ENCODE peak calls at places on chromosomes 2 and 18, in six cellular contexts. One of them, this sample, is unnamed.

GRCh38 chr2:20135631-20136050 is 84.2 kb upstream of the LAPTM4A start:
- DNase-seq in transverse colon: peak; percentile 78
- DNase-seq in A549: peak; percentile 71
- DNase-seq in sigmoid colon: peak; percentile 72
- DNase-seq in stomach: peak; percentile 85
- DNase-seq in HepG2: peak; percentile 74
- DNase-seq in this sample: peak; percentile 24

GRCh38 chr2:75066121-75066520 is 107.7 kb downstream of the POLE4 start:
- DNase-seq in transverse colon: no peak
- DNase-seq in A549: no peak
- DNase-seq in sigmoid colon: no peak
- DNase-seq in stomach: no peak
- DNase-seq in HepG2: no peak
- DNase-seq in this sample: no peak

GRCh38 chr2:210440206-210440605 is 36.4 kb downstream of the LANCL1 start:
- DNase-seq in transverse colon: no peak
- DNase-seq in A549: no peak
- DNase-seq in sigmoid colon: no peak
- DNase-seq in stomach: no peak
- DNase-seq in HepG2: no peak
- DNase-seq in this sample: no peak

GRCh38 chr2:44844651-44845270 is 96.7 kb upstream of the SIX3 start:
- DNase-seq in transverse colon: no peak
- DNase-seq in A549: no peak
- DNase-seq in sigmoid colon: no peak
- DNase-seq in stomach: no peak
- DNase-seq in HepG2: no peak
- DNase-seq in this sample: no peak

GRCh38 chr2:38719706-38720105 is 31.5 kb downstream of the SRSF7 start:
- DNase-seq in transverse colon: no peak
- DNase-seq in A549: no peak
- DNase-seq in sigmoid colon: no peak
- DNase-seq in stomach: no peak
- DNase-seq in HepG2: no peak
- DNase-seq in this sample: no peak

GRCh38 chr2:6510547-6510946 is 355.2 kb downstream of the CMPK2 start:
- DNase-seq in transverse colon: no peak
- DNase-seq in A549: no peak
- DNase-seq in sigmoid colon: no peak
- DNase-seq in stomach: no peak
- DNase-seq in HepG2: no peak
- DNase-seq in this sample: no peak

GRCh38 chr2:240571314-240571973 is 3.2 kb downstream of the RNPEPL1 start:
- DNase-seq in transverse colon: peak; percentile 4
- DNase-seq in A549: no peak
- DNase-seq in sigmoid colon: peak; percentile 55
- DNase-seq in stomach: no peak
- DNase-seq in HepG2: no peak
- DNase-seq in this sample: no peak

GRCh38 chr2:71256421-71256820 is 29.5 kb upstream of the PAIP2B start:
- DNase-seq in transverse colon: no peak
- DNase-seq in A549: no peak
- DNase-seq in sigmoid colon: no peak
- DNase-seq in stomach: no peak
- DNase-seq in HepG2: no peak
- DNase-seq in this sample: no peak

GRCh38 chr2:19916385-19916784 is 14.6 kb upstream of the TTC32 start:
- DNase-seq in transverse colon: no peak
- DNase-seq in A549: no peak
- DNase-seq in sigmoid colon: no peak
- DNase-seq in stomach: no peak
- DNase-seq in HepG2: no peak
- DNase-seq in this sample: no peak

GRCh38 chr2:128410035-128410757 is 91.5 kb upstream of the HS6ST1 start:
- DNase-seq in transverse colon: no peak
- DNase-seq in A549: no peak
- DNase-seq in sigmoid colon: no peak
- DNase-seq in stomach: no peak
- DNase-seq in HepG2: no peak
- DNase-seq in this sample: no peak

GRCh38 chr2:102520009-102520408 is 47.0 kb downstream of the SLC9A4 start:
- DNase-seq in transverse colon: peak; percentile 25
- DNase-seq in A549: peak; percentile 14
- DNase-seq in sigmoid colon: no peak
- DNase-seq in stomach: peak; percentile 47
- DNase-seq in HepG2: peak; percentile 56
- DNase-seq in this sample: no peak

GRCh38 chr2:42048318-42049251 is 764 bp downstream of the PKDCC start:
- DNase-seq in transverse colon: no peak
- DNase-seq in A549: no peak
- DNase-seq in sigmoid colon: peak; percentile 75
- DNase-seq in stomach: peak; percentile 29
- DNase-seq in HepG2: no peak
- DNase-seq in this sample: no peak

GRCh38 chr2:17849260-17849659 is 29.2 kb upstream of the KCNS3 start:
- DNase-seq in transverse colon: no peak
- DNase-seq in A549: no peak
- DNase-seq in sigmoid colon: no peak
- DNase-seq in stomach: no peak
- DNase-seq in HepG2: no peak
- DNase-seq in this sample: no peak

GRCh38 chr2:110107092-110108079 is 8.2 kb downstream of the MALL start:
- DNase-seq in transverse colon: peak; percentile 53
- DNase-seq in A549: no peak
- DNase-seq in sigmoid colon: no peak
- DNase-seq in stomach: no peak
- DNase-seq in HepG2: no peak
- DNase-seq in this sample: no peak

GRCh38 chr2:45706028-45706427 is 54.6 kb downstream of the PRKCE start:
- DNase-seq in transverse colon: no peak
- DNase-seq in A549: no peak
- DNase-seq in sigmoid colon: no peak
- DNase-seq in stomach: no peak
- DNase-seq in HepG2: no peak
- DNase-seq in this sample: no peak

GRCh38 chr18:49055787-49056186 is 105.0 kb upstream of the SMAD7 start:
- DNase-seq in transverse colon: peak; percentile 69
- DNase-seq in A549: no peak
- DNase-seq in sigmoid colon: peak; percentile 93
- DNase-seq in stomach: peak; percentile 47
- DNase-seq in HepG2: no peak
- DNase-seq in this sample: peak; percentile 51

GRCh38 chr18:73646196-73646595 is 501.4 kb downstream of the FBXO15 start:
- DNase-seq in transverse colon: no peak
- DNase-seq in A549: no peak
- DNase-seq in sigmoid colon: no peak
- DNase-seq in stomach: no peak
- DNase-seq in HepG2: no peak
- DNase-seq in this sample: no peak

GRCh38 chr2:26630669-26631360 is 10.4 kb downstream of the CIB4 start:
- DNase-seq in transverse colon: no peak
- DNase-seq in A549: peak; percentile 64
- DNase-seq in sigmoid colon: no peak
- DNase-seq in stomach: no peak
- DNase-seq in HepG2: peak; percentile 86
- DNase-seq in this sample: no peak

GRCh38 chr2:126945118-126945517 is 46.4 kb downstream of the TEX51 start:
- DNase-seq in transverse colon: no peak
- DNase-seq in A549: no peak
- DNase-seq in sigmoid colon: no peak
- DNase-seq in stomach: no peak
- DNase-seq in HepG2: no peak
- DNase-seq in this sample: no peak

GRCh38 chr18:9362869-9363268 is 28.3 kb downstream of the TWSG1 start:
- DNase-seq in transverse colon: no peak
- DNase-seq in A549: no peak
- DNase-seq in sigmoid colon: no peak
- DNase-seq in stomach: no peak
- DNase-seq in HepG2: no peak
- DNase-seq in this sample: no peak

DNA sequence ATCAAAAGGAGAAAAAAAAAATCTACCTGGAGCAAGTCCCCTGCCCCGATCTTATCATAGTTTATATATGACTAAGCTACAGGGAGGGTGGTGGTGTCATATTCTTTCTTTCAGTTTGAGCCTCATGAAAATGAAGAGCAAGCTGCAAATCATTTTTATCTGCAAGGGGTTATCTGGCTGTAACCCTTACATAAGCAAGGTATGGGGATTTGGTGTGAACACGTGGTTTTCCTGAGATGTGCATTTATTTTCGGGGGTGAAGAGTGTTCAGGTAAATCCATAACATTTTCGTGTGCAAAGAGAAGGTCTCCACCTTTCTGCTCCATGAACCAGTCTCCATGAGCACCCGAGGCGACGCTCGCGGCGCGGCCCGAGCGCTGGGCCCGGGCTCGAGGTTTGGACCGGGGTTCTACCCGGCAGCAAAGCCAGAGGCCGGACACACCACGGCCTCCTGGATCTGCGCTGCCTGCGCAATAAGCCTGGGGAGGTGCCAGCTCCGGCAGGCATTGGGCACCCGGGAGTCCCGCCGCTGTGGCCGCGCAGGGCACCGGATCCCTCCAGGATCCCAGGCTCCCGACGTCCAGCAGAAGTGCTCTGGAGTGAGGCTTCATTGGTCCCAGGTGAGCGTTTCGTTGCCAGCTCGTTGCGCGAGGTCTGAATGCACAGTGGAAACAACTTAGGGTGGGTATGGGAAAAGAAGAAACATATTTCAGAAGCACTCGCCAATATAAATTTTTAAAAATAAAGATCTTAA is 36.1 kb upstream of the GPD2 start:
- DNase-seq in transverse colon: peak; percentile 81
- DNase-seq in A549: peak; percentile 81
- DNase-seq in sigmoid colon: peak; percentile 95
- DNase-seq in stomach: peak; percentile 81
- DNase-seq in HepG2: peak; percentile 55
- DNase-seq in this sample: peak; percentile 58
- TF ChIP-seq POLR2A in transverse colon: peak; percentile 23
- TF ChIP-seq POLR2A in A549: no peak
- TF ChIP-seq POLR2A in sigmoid colon: no peak
- TF ChIP-seq POLR2A in stomach: no peak
- TF ChIP-seq POLR2A in HepG2: no peak
- TF ChIP-seq POLR2A in this sample: no peak

GRCh38 chr2:32780961-32781360 is 153.1 kb downstream of the TTC27 start:
- DNase-seq in transverse colon: no peak
- DNase-seq in A549: no peak
- DNase-seq in sigmoid colon: no peak
- DNase-seq in stomach: no peak
- DNase-seq in HepG2: no peak
- DNase-seq in this sample: no peak

GRCh38 chr2:32773409-32773808 is 145.6 kb downstream of the TTC27 start:
- DNase-seq in transverse colon: no peak
- DNase-seq in A549: no peak
- DNase-seq in sigmoid colon: no peak
- DNase-seq in stomach: no peak
- DNase-seq in HepG2: no peak
- DNase-seq in this sample: no peak

GRCh38 chr2:32772623-32773221 is 144.9 kb downstream of the TTC27 start:
- DNase-seq in transverse colon: no peak
- DNase-seq in A549: peak; percentile 43
- DNase-seq in sigmoid colon: no peak
- DNase-seq in stomach: no peak
- DNase-seq in HepG2: peak; percentile 48
- DNase-seq in this sample: no peak

GRCh38 chr2:32777714-32778113 is 149.9 kb downstream of the TTC27 start:
- DNase-seq in transverse colon: no peak
- DNase-seq in A549: no peak
- DNase-seq in sigmoid colon: no peak
- DNase-seq in stomach: no peak
- DNase-seq in HepG2: peak; percentile 75
- DNase-seq in this sample: no peak

GRCh38 chr2:32775954-32776353 is 148.1 kb downstream of the TTC27 start:
- DNase-seq in transverse colon: no peak
- DNase-seq in A549: no peak
- DNase-seq in sigmoid colon: no peak
- DNase-seq in stomach: no peak
- DNase-seq in HepG2: no peak
- DNase-seq in this sample: no peak
- TF ChIP-seq EP300 in transverse colon: no peak
- TF ChIP-seq EP300 in A549: no peak
- TF ChIP-seq EP300 in sigmoid colon: no peak
- TF ChIP-seq EP300 in stomach: no peak
- TF ChIP-seq EP300 in HepG2: no peak
- TF ChIP-seq EP300 in this sample: no peak

GRCh38 chr18:70998490-70998889 is 709.6 kb downstream of the SOCS6 start:
- DNase-seq in transverse colon: no peak
- DNase-seq in A549: no peak
- DNase-seq in sigmoid colon: no peak
- DNase-seq in stomach: no peak
- DNase-seq in HepG2: no peak
- DNase-seq in this sample: no peak

DNA sequence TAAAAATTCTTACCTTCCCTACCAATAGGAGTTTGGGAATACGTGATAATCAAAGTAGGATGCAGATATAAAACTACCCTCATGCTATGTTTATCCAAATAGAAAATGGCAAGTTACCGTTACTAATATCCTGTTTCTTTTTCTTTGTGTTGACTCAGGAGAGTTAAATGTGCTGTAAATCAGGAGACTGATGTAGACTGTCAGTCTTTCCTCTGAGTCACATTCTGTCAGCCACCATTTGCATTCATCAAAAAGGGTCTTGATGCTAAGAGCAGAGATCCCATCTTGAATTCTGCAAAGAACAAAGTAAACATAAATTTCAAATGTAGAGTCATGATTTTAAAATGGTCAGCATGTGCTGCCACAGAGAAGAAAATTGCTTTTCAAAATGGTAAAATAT is 712.8 kb downstream of the SOCS6 start:
- DNase-seq in transverse colon: no peak
- DNase-seq in A549: no peak
- DNase-seq in sigmoid colon: no peak
- DNase-seq in stomach: no peak
- DNase-seq in HepG2: no peak
- DNase-seq in this sample: no peak
- TF ChIP-seq POLR2A in transverse colon: no peak
- TF ChIP-seq POLR2A in A549: no peak
- TF ChIP-seq POLR2A in sigmoid colon: no peak
- TF ChIP-seq POLR2A in stomach: no peak
- TF ChIP-seq POLR2A in HepG2: no peak
- TF ChIP-seq POLR2A in this sample: no peak

GRCh38 chr2:65130440-65131175 is 702 bp upstream of the RAB1A start:
- DNase-seq in transverse colon: no peak
- DNase-seq in A549: no peak
- DNase-seq in sigmoid colon: no peak
- DNase-seq in stomach: no peak
- DNase-seq in HepG2: no peak
- DNase-seq in this sample: peak; percentile 53

GRCh38 chr2:65134158-65134557 is 4.3 kb upstream of the RAB1A start:
- DNase-seq in transverse colon: no peak
- DNase-seq in A549: no peak
- DNase-seq in sigmoid colon: no peak
- DNase-seq in stomach: no peak
- DNase-seq in HepG2: no peak
- DNase-seq in this sample: no peak

GRCh38 chr2:65137197-65137780 is 7.4 kb upstream of the RAB1A start:
- DNase-seq in transverse colon: no peak
- DNase-seq in A549: no peak
- DNase-seq in sigmoid colon: no peak
- DNase-seq in stomach: no peak
- DNase-seq in HepG2: no peak
- DNase-seq in this sample: no peak

GRCh38 chr2:65136253-65136652 is 6.3 kb upstream of the RAB1A start:
- DNase-seq in transverse colon: no peak
- DNase-seq in A549: no peak
- DNase-seq in sigmoid colon: no peak
- DNase-seq in stomach: no peak
- DNase-seq in HepG2: no peak
- DNase-seq in this sample: no peak

GRCh38 chr2:65133626-65134025 is 3.7 kb upstream of the RAB1A start:
- DNase-seq in transverse colon: no peak
- DNase-seq in A549: no peak
- DNase-seq in sigmoid colon: no peak
- DNase-seq in stomach: no peak
- DNase-seq in HepG2: no peak
- DNase-seq in this sample: no peak
- TF ChIP-seq EP300 in transverse colon: no peak
- TF ChIP-seq EP300 in A549: no peak
- TF ChIP-seq EP300 in sigmoid colon: no peak
- TF ChIP-seq EP300 in stomach: no peak
- TF ChIP-seq EP300 in HepG2: no peak
- TF ChIP-seq EP300 in this sample: no peak